ENCODE peak calls at places on chromosomes 6 and 20, in eight cellular contexts. S is left ventricle myocardium inferior, L is tibial nerve, U is fibroblast of lung, V is IMR-90, W is lower lobe of right lung, K is ovary, C is A549. Z is an unnamed sample. For H3K4me1, the result is how much of the 10 kb centered on the place peaks cover.

GRCh38 chr20:42492285-42492684 is 697.4 kb downstream of the PTPRT start:
- DNase-seq in S (no peak), L (no peak), U (no peak), V (no peak), W (no peak), K (no peak), C (no peak), Z (no peak)

GRCh38 chr20:37314099-37314498 is 24.6 kb downstream of the MANBAL start:
- DNase-seq in S (no peak), L (no peak), U (no peak), V (no peak), W (no peak), K (no peak), C (no peak), Z (no peak)

GRCh38 chr6:158338311-158339112 is 26.2 kb downstream of the TULP4 start:
- DNase-seq in S (no peak), L (no peak), U (no peak), V (no peak), W (no peak), K (no peak), C (no peak), Z (no peak)

GRCh38 chr6:149834513-149835481 is 29.4 kb downstream of the LRP11 start:
- DNase-seq in S (no peak), L (peak), U (peak), V (peak), W (no peak), K (no peak), C (peak), Z (no peak)

GRCh38 chr6:113989675-113990074 is 18.7 kb upstream of the HDAC2 start:
- DNase-seq in S (no peak), L (no peak), U (no peak), V (peak), W (no peak), K (no peak), C (no peak), Z (no peak)

GRCh38 chr6:4336778-4337442 is 201.5 kb upstream of the ECI2 start:
- DNase-seq in S (no peak), L (no peak), U (peak), V (no peak), W (no peak), K (no peak), C (no peak), Z (no peak)

GRCh38 chr6:166725571-166725970 is 98.5 kb upstream of the RPS6KA2 start:
- DNase-seq in S (no peak), L (no peak), U (no peak), V (no peak), W (no peak), K (no peak), C (no peak), Z (no peak)

GRCh38 chr6:157126183-157127098 is 196.9 kb downstream of the TMEM242 start:
- DNase-seq in S (no peak), L (no peak), U (no peak), V (no peak), W (no peak), K (no peak), C (no peak), Z (no peak)

GRCh38 chr20:32672315-32672981 is 1.3 kb downstream of the C20orf203 start:
- DNase-seq in S (no peak), L (no peak), U (no peak), V (no peak), W (no peak), K (no peak), C (no peak), Z (no peak)

GRCh38 chr20:13765299-13765698 is 19.4 kb downstream of the ESF1 start:
- DNase-seq in S (no peak), L (no peak), U (no peak), V (peak), W (no peak), K (no peak), C (no peak), Z (no peak)

GRCh38 chr20:33925867-33926266 is 67.8 kb upstream of the RALY start:
- DNase-seq in S (no peak), L (no peak), U (no peak), V (peak), W (no peak), K (no peak), C (no peak), Z (no peak)

GRCh38 chr20:34542439-34542838 is 16.1 kb upstream of the MAP1LC3A start:
- DNase-seq in S (no peak), L (no peak), U (no peak), V (no peak), W (no peak), K (no peak), C (no peak), Z (no peak)

GRCh38 chr6:110491644-110492317 is 15.4 kb upstream of the SLC22A16 start:
- DNase-seq in S (no peak), L (no peak), U (peak), V (peak), W (no peak), K (no peak), C (no peak), Z (no peak)

GRCh38 chr20:59042151-59042795 is at the start of gene PRELID3B:
- DNase-seq in S (peak), L (no peak), U (peak), V (no peak), W (no peak), K (no peak), C (peak), Z (peak)

GRCh38 chr20:59044796-59045195 is 2.2 kb upstream of the PRELID3B start:
- DNase-seq in S (no peak), L (no peak), U (no peak), V (no peak), W (no peak), K (no peak), C (no peak), Z (no peak)

GRCh38 chr20:59044295-59044694 is 1.7 kb upstream of the PRELID3B start:
- DNase-seq in S (no peak), L (no peak), U (no peak), V (no peak), W (no peak), K (no peak), C (no peak), Z (no peak)

GRCh38 chr20:59043698-59044097 is 1.1 kb upstream of the PRELID3B start:
- DNase-seq in S (no peak), L (no peak), U (no peak), V (no peak), W (no peak), K (no peak), C (no peak), Z (no peak)

DNA sequence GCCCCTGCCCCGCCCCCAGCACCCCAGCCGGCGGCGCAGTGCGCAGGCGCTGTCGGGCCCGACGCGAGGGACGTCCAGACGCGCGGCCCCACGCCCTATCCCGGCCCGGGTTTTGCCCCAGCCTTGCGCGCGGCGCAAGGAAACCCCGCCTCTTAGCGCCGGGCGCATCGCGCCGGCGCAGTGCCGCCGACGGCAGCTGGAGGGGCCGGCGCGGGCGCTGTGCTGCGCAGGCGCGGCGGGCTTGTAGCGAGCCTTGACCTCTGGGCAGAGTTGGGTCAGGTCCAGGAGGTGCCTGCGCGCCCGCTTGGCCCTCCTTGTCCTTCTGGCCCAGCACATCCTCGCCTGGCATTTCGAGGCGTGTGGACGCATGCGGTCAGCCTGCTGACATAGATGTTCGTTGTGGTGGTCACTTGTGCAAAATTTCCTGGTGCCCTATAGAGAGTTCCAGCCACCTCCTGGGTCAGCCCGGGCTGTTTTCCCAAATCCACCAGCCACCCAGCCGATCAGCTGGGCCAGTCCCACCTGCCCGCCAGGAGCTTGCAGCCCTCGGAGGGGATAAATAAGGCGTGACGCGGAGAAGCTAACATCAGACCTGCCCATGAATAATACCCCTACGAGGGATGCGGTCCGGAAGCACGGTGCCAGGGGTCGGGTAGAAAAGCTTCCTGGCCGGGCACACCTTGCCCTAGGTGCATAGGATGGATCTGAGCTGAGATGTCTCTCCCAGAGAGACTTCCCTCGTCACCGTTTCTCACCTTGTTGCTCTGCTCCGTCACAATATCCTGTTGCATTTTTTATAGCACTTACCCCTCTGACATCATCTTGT is 423 bp upstream of the PRELID3B start:
- DNase-seq in S (peak), L (peak), U (peak), V (peak), W (peak), K (peak), C (peak), Z (peak)
- H3K4me1 ChIP-seq in S (under half), L (under half), U (under half), V (under half), W (under half), K (under half), C (under half), Z (under half)

DNA sequence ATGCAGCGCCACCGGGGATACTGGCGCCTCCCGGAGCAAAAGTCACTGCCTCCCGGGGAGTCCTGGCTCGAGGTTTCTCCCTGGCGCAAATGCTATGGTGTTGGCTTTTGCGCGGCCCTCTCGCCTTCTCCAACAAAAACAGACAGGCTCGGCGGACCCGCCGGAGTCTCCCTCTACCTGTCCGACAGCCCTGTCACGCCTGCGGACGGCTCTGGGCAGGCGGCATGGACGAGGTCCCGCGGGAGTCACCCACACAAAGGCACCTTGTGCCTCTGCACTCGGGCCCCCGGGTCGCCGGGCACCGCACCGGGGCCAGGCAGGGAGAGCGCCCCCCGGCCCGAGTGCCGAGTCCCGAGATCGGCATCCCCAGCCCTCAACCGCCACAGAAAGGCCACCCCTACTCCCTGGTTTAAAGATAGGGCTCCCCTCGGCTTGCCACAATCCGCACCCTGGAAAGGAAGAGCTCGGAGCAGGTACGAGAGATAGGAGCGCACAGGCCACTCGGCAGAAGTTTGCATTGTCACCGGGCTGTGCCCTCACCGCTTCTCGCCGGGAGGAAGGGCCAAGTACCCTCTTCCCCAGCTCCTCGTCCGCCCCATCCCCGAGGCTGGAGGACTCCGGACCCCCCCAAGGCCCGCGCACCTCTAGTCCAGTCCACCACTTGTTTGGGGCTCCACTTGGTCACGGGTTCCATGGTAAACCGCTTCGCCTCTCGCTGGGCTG is 903 bp downstream of the CNKSR3 start:
- DNase-seq in S (peak), L (no peak), U (peak), V (no peak), W (peak), K (peak), C (no peak), Z (peak)
- H3K27ac ChIP-seq in S (peak), L (peak), U (peak), V (peak), W (peak), K (peak), C (peak), Z (peak)

GRCh38 chr6:143974089-143974488 is 34.0 kb downstream of the PLAGL1 start:
- DNase-seq in S (no peak), L (no peak), U (no peak), V (no peak), W (no peak), K (no peak), C (no peak), Z (no peak)
- H3K4me3 ChIP-seq in S (no peak), L (no peak), U (no peak), V (no peak), W (no peak), K (no peak), C (no peak), Z (no peak)

DNA sequence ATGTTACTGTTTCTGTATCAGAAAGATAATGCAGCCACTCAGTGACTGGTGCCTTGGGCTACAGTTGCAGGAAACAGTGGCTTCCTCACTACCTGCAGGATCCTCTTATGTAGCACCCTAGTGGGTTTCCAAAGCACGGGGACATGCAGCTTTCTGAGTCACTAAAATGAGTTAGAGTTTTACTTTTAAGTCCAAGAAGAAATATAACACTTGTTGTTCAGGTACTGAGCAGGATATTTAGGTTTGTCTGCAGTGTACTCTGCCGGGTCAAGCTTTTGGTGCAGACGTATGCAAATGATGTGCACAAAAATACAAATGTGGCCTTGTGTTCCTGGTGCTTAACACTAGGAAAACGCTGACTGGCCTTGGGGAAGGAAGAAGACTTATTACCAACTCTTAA is 22.0 kb downstream of the ACSS1 start:
- DNase-seq in S (no peak), L (no peak), U (no peak), V (no peak), W (no peak), K (no peak), C (no peak), Z (no peak)
- H3K4me1 ChIP-seq in S (half or more), L (half or more), U (under half), V (under half), W (half or more), K (under half), C (under half), Z (half or more)

GRCh38 chr6:17169701-17170100 is 67.9 kb downstream of the STMND1 start:
- DNase-seq in S (no peak), L (no peak), U (no peak), V (no peak), W (no peak), K (no peak), C (no peak), Z (no peak)
- H3K27ac ChIP-seq in S (no peak), L (no peak), U (peak), V (no peak), W (no peak), K (no peak), C (no peak), Z (no peak)

DNA sequence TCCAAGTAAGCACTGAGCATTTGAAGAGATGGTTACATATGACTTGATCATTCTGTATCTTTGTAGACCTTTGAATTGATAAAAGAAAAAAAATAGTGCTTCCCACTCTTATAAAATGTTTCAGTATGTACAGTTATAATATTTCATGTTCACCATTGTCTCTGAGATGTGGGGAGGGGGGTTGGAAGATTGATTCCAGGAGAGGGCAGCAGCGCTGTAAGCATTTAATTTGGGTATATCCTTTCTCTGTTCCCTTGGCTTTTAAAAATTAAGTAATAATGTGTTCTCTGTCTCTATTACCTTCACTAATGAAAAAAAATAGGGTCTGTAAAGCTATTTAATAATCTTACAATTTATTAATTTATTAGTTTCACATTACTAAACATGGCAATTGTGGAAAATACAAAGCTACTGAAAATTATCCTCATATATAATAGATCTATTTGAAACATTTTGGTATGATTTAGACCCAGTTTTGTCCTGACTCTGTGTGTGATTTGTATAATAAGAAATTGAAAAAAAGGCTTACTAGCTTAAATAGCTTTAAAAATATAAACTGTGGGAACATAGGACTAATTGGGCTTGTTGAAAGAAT is 341.2 kb downstream of the CDKAL1 start:
- DNase-seq in S (no peak), L (no peak), U (peak), V (peak), W (no peak), K (no peak), C (peak), Z (no peak)
- H3K4me3 ChIP-seq in S (no peak), L (no peak), U (no peak), V (no peak), W (no peak), K (no peak), C (no peak), Z (no peak)

DNA sequence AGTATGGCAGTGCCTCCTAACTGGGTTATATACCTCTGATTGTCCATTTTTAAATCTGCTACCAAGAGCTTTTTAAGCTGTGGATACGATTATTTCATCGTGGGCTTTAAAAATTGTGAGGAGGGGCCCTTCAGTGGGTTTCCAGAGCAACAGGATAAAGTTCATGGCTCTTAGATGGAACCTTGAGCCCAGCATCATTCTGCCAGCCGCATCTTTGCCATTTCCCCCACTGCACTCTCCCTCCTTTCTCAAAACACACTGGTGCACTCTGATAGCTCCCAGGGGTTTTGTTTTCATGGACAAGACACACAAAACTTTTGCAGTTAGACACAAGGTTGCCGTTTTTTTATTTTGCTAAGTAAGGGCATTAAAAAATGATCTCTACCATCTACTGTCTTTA is 54.1 kb downstream of the RREB1 start:
- DNase-seq in S (no peak), L (no peak), U (no peak), V (no peak), W (no peak), K (no peak), C (no peak), Z (no peak)
- H3K4me1 ChIP-seq in S (half or more), L (under half), U (under half), V (under half), W (half or more), K (under half), C (under half), Z (under half)

DNA sequence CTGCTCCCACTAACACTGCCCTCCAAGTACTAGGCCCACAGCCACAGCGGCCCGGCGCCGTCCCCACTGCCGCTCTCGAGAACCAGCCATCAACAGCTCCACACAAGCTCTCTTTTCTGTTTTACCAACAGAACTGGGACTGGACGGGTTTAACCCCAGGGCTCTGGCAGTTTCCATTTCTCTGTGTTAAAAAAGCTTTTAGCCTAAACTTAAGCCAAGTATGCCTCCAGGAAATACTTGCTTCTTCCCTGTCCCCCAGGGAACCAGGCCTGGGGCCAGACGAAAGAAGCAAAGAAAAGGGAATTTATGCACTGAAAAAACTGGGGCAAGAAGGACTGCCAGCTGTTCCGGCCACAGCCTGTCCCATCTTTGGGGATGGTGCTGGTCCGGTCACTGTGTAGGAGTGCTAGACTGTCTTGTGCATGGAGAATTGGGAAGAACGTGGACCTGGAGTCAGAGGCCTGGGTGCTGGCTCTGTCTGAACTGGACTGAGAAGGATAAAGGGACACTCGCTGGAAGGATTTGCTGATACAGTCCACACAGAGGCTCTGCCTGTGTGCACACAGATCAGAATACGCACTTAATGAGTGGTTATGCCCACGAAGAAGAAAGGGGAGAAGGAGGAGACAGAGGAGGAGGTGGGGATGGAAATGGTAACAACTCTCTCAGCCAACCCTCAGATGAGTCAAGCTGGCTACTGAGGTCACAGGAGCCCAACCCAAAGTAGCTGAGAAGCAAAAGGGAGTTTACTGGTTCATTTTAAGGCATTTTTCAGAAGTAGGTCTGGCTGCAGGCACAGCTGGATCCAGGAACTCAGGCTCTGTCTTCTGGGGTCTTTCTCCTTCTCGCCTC is 254.4 kb upstream of the PMEPA1 start:
- DNase-seq in S (peak), L (no peak), U (no peak), V (no peak), W (no peak), K (no peak), C (no peak), Z (no peak)
- H3K27ac ChIP-seq in S (peak), L (peak), U (no peak), V (no peak), W (no peak), K (no peak), C (peak), Z (peak)

DNA sequence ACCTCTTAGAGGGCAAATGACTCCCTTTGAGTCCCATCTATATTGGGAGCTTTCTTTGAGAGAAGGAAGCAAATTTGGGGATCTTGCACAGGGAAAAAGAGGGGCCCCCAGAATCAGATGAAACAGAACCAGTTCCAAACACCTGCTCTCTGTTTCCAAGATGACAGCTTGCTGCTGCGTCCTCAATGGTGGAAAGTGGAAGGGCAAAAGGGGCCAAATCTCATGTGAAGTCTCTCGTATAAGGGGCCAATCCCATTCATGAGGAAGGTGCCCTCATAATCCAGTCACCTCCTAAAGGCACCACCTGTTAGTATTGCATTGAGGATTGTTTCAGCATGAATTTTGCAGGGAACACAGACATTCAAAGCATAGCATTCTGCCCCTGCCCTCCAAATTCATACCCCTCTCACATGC is 483 bp upstream of the SERPINB1 start:
- DNase-seq in S (no peak), L (no peak), U (no peak), V (no peak), W (no peak), K (no peak), C (no peak), Z (no peak)
- H3K4me3 ChIP-seq in S (peak), L (peak), U (peak), V (peak), W (peak), K (peak), C (peak), Z (peak)

Z was measured in tibial artery.